ENCODE peak calls at places on chromosome 1, in seven cellular contexts. R is EH; L is stimulated activated CD4-positive, alpha-beta T cell treated with anti-CD3 and anti-CD28 coated beads, Interleukin-12 subunit alpha, Interleukin-12 subunit beta, amount 100 ng/mL, for 4 hours; J is COR-L47; K is GDM1; O is stomach; I is GM04504. D is an unnamed sample.

GRCh38 chr1:150973826-150974579 is 632 bp downstream of the CERS2 start:
- DNase-seq in R (peak; percentile 47), L (peak; percentile 40), J (no peak), K (no peak), O (peak; percentile 48), I (no peak), D (no peak)

GRCh38 chr1:66996018-66996682 is 57.8 kb downstream of the SLC35D1 start:
- DNase-seq in R (peak; percentile 72), L (peak; percentile 31), J (peak; percentile 61), K (peak; percentile 73), O (peak; percentile 78), I (peak; percentile 41), D (peak; percentile 36)

GRCh38 chr1:87451229-87451900 is 122.7 kb downstream of the LMO4 start:
- DNase-seq in R (no peak), L (no peak), J (no peak), K (no peak), O (no peak), I (peak; percentile 9), D (no peak)

GRCh38 chr1:235781807-235782206 is 84.9 kb downstream of the LYST start:
- DNase-seq in R (peak; percentile 66), L (no peak), J (no peak), K (no peak), O (no peak), I (no peak), D (no peak)

GRCh38 chr1:11802616-11802972 is 3.2 kb downstream of the MTHFR start:
- DNase-seq in R (peak; percentile 41), L (no peak), J (no peak), K (no peak), O (no peak), I (no peak), D (no peak)

GRCh38 chr1:201511925-201512539 is 5.1 kb upstream of the CSRP1 start:
- DNase-seq in R (no peak), L (no peak), J (no peak), K (no peak), O (peak; percentile 72), I (no peak), D (no peak)

GRCh38 chr1:195714248-195714647 is 894.0 kb downstream of the KCNT2 start:
- DNase-seq in R (peak; percentile 73), L (no peak), J (no peak), K (no peak), O (no peak), I (peak; percentile 24), D (no peak)

GRCh38 chr1:229068266-229069043 is 202.5 kb upstream of the RAB4A start:
- DNase-seq in R (no peak), L (no peak), J (no peak), K (peak; percentile 80), O (no peak), I (no peak), D (no peak)

GRCh38 chr1:56378376-56379070 is 200.8 kb downstream of the PLPP3 start:
- DNase-seq in R (no peak), L (no peak), J (peak; percentile 56), K (no peak), O (no peak), I (no peak), D (peak; percentile 82)

GRCh38 chr1:40079774-40080390 is 17.2 kb downstream of the PPT1 start:
- DNase-seq in R (no peak), L (no peak), J (no peak), K (no peak), O (no peak), I (no peak), D (no peak)

GRCh38 chr1:198681831-198682756 is 43.3 kb downstream of the PTPRC start:
- DNase-seq in R (peak; percentile 97), L (peak; percentile 51), J (peak; percentile 84), K (peak; percentile 94), O (peak; percentile 58), I (peak; percentile 80), D (peak; percentile 34)

GRCh38 chr1:167499106-167499505 is 19.2 kb downstream of the CD247 start:
- DNase-seq in R (no peak), L (no peak), J (no peak), K (no peak), O (no peak), I (no peak), D (no peak)

GRCh38 chr1:240402318-240402717 is 209.6 kb downstream of the GREM2 start:
- DNase-seq in R (no peak), L (no peak), J (no peak), K (no peak), O (no peak), I (no peak), D (no peak)

GRCh38 chr1:159088566-159089183 is 12.1 kb upstream of the AIM2 start:
- DNase-seq in R (no peak), L (no peak), J (no peak), K (peak; percentile 1), O (no peak), I (no peak), D (no peak)

GRCh38 chr1:184866991-184867788 is 107.1 kb downstream of the NIBAN1 start:
- DNase-seq in R (peak; percentile 89), L (no peak), J (no peak), K (no peak), O (no peak), I (peak; percentile 81), D (no peak)

GRCh38 chr1:158087320-158087927 is 93.3 kb upstream of the CD1D start:
- DNase-seq in R (peak; percentile 79), L (no peak), J (peak; percentile 79), K (peak; percentile 68), O (no peak), I (peak; percentile 40), D (peak; percentile 41)

GRCh38 chr1:113396585-113396984 is 6.3 kb downstream of the MAGI3 start:
- DNase-seq in R (peak; percentile 72), L (no peak), J (no peak), K (no peak), O (no peak), I (no peak), D (peak; percentile 45)

GRCh38 chr1:229341811-229342304 is 989 bp downstream of the CCSAP start:
- DNase-seq in R (no peak), L (no peak), J (no peak), K (peak; percentile 35), O (no peak), I (no peak), D (no peak)

GRCh38 chr1:235093685-235094592 is 34.7 kb downstream of the TOMM20 start:
- DNase-seq in R (peak; percentile 67), L (peak; percentile 84), J (peak; percentile 63), K (peak; percentile 61), O (peak; percentile 86), I (no peak), D (peak; percentile 27)

GRCh38 chr1:201270616-201271390 is 12.5 kb upstream of the PKP1 start:
- DNase-seq in R (no peak), L (no peak), J (peak; percentile 90), K (no peak), O (no peak), I (no peak), D (no peak)

D was measured in NCI-H446 treated with DMSO at 0.1 percent for 48 hours.